ENCODE peak calls at places on chromosomes 1 and 21, in five cellular contexts. A is K562, P is SK-N-SH, G is GM12878, C is HepG2. D is an unnamed sample.

GRCh38 chr1:24003331-24003972 is 23.3 kb upstream of the SRSF10 start:
- DNase-seq in A (no peak), P (no peak), C (peak; percentile 86), G (peak; percentile 81), D (no peak)

GRCh38 chr1:56062625-56063024 is 516.7 kb downstream of the PLPP3 start:
- DNase-seq in C (no peak), A (no peak), P (no peak), G (no peak), D (no peak)

GRCh38 chr1:58932820-58933598 is 149.2 kb upstream of the JUN start:
- DNase-seq in G (no peak), P (no peak), C (peak; percentile 38), A (no peak), D (peak; percentile 79)

GRCh38 chr1:216960716-216961115 is 237.5 kb upstream of the ESRRG start:
- DNase-seq in P (no peak), A (no peak), C (no peak), G (no peak), D (no peak)

GRCh38 chr1:220991959-220992704 is 112.9 kb downstream of the HLX start:
- DNase-seq in C (no peak), A (no peak), G (no peak), P (peak; percentile 14), D (no peak)

GRCh38 chr1:9413143-9413876 is 120.6 kb downstream of the SPSB1 start:
- DNase-seq in P (peak; percentile 46), A (no peak), C (no peak), G (peak; percentile 89), D (peak; percentile 56)

GRCh38 chr1:164440222-164440621 is 118.8 kb upstream of the PBX1 start:
- DNase-seq in A (no peak), P (peak; percentile 22), G (no peak), C (no peak), D (no peak)

GRCh38 chr1:186202174-186202843 is 172.7 kb downstream of the TPR start:
- DNase-seq in G (no peak), P (no peak), A (no peak), C (no peak), D (no peak)

GRCh38 chr1:81834921-81835698 is 34.4 kb downstream of the ADGRL2 start:
- DNase-seq in C (no peak), G (no peak), A (no peak), P (no peak), D (no peak)

GRCh38 chr1:8370046-8370881 is 52.4 kb downstream of the SLC45A1 start:
- DNase-seq in C (no peak), P (no peak), G (no peak), A (no peak), D (no peak)

GRCh38 chr1:21815724-21816311 is 3.8 kb downstream of the LDLRAD2 start:
- DNase-seq in A (no peak), G (no peak), P (peak; percentile 16), C (no peak), D (no peak)

GRCh38 chr21:26945916-26946315 is 21.0 kb downstream of the ADAMTS5 start:
- DNase-seq in P (no peak), G (no peak), C (no peak), A (no peak), D (no peak)

GRCh38 chr1:183807549-183808168 is 2.7 kb downstream of the RGL1 start:
- DNase-seq in C (no peak), A (no peak), P (no peak), G (peak; percentile 69), D (no peak)

GRCh38 chr1:201999625-202000238 is 10.7 kb upstream of the ELF3 start:
- DNase-seq in C (peak; percentile 64), G (no peak), P (peak; percentile 76), A (peak; percentile 76), D (no peak)

GRCh38 chr1:79188371-79188770 is 181.8 kb upstream of the ADGRL4 start:
- DNase-seq in G (no peak), C (no peak), A (no peak), P (no peak), D (no peak)

GRCh38 chr1:110673805-110674336 is 869 bp downstream of the KCNA3 start:
- DNase-seq in G (no peak), P (peak; percentile 6), A (no peak), C (no peak), D (no peak)

GRCh38 chr1:12616709-12617373 is 1.2 kb downstream of the DHRS3 start:
- DNase-seq in A (no peak), C (no peak), G (no peak), P (peak; percentile 71), D (no peak)

GRCh38 chr1:9149151-9149550 is 20.2 kb upstream of the GPR157 start:
- DNase-seq in A (no peak), G (no peak), C (no peak), P (no peak), D (no peak)

GRCh38 chr21:44947111-44947929 is 7.5 kb downstream of the SLX9 start:
- DNase-seq in C (no peak), G (no peak), A (peak; percentile 56), P (no peak), D (no peak)

GRCh38 chr1:206508130-206508884 is 976 bp downstream of the RASSF5 start:
- DNase-seq in G (no peak), C (peak; percentile 14), A (no peak), P (no peak), D (no peak)

GRCh38 chr1:59414406-59415133 is 117.7 kb downstream of the FGGY start:
- DNase-seq in C (no peak), P (no peak), A (no peak), G (no peak), D (no peak)

GRCh38 chr1:153563991-153564390 is 1.7 kb downstream of the S100A2 start:
- DNase-seq in P (no peak), C (no peak), G (no peak), A (no peak), D (no peak)

GRCh38 chr1:46492269-46492853 is 2.7 kb downstream of the DMBX1 start:
- DNase-seq in A (no peak), P (no peak), C (no peak), G (no peak), D (no peak)

GRCh38 chr1:52955129-52955970 is 28.3 kb downstream of the SCP2 start:
- DNase-seq in A (no peak), C (peak; percentile 18), G (no peak), P (peak; percentile 56), D (no peak)

GRCh38 chr1:27342778-27343638 is 1.2 kb downstream of the SYTL1 start:
- DNase-seq in G (no peak), C (peak; percentile 52), A (peak; percentile 64), P (no peak), D (no peak)

GRCh38 chr1:230430499-230430898 is 4.4 kb upstream of the PGBD5 start:
- DNase-seq in C (no peak), A (no peak), G (no peak), P (no peak), D (no peak)

GRCh38 chr1:176996455-176997090 is 167.9 kb downstream of the ASTN1 start:
- DNase-seq in G (no peak), P (peak; percentile 49), A (no peak), C (no peak), D (no peak)

GRCh38 chr21:20721151-20721550 is 277.1 kb upstream of the NCAM2 start:
- DNase-seq in P (no peak), G (no peak), A (no peak), C (no peak), D (no peak)
- TF ChIP-seq ZBTB33 in P (no peak), G (no peak), A (no peak), C (no peak), D (no peak)

GRCh38 chr21:18913914-18914313 is 510.3 kb upstream of the TMPRSS15 start:
- DNase-seq in G (no peak), P (no peak), A (no peak), C (no peak), D (no peak)
- TF ChIP-seq MAX in G (no peak), P (no peak), A (no peak), C (no peak), D (no peak)

GRCh38 chr1:84600796-84601195 is 26.6 kb upstream of the CTBS start:
- DNase-seq in C (no peak), A (no peak), P (no peak), G (no peak), D (no peak)

GRCh38 chr1:84605157-84605556 is 30.9 kb upstream of the CTBS start:
- DNase-seq in A (no peak), G (no peak), P (no peak), C (no peak), D (no peak)

GRCh38 chr1:84603223-84603622 is 29.0 kb upstream of the CTBS start:
- DNase-seq in G (no peak), P (no peak), A (no peak), C (no peak), D (no peak)

GRCh38 chr1:84606977-84607376 is 32.7 kb upstream of the CTBS start:
- DNase-seq in G (no peak), P (no peak), A (no peak), C (no peak), D (no peak)

DNA sequence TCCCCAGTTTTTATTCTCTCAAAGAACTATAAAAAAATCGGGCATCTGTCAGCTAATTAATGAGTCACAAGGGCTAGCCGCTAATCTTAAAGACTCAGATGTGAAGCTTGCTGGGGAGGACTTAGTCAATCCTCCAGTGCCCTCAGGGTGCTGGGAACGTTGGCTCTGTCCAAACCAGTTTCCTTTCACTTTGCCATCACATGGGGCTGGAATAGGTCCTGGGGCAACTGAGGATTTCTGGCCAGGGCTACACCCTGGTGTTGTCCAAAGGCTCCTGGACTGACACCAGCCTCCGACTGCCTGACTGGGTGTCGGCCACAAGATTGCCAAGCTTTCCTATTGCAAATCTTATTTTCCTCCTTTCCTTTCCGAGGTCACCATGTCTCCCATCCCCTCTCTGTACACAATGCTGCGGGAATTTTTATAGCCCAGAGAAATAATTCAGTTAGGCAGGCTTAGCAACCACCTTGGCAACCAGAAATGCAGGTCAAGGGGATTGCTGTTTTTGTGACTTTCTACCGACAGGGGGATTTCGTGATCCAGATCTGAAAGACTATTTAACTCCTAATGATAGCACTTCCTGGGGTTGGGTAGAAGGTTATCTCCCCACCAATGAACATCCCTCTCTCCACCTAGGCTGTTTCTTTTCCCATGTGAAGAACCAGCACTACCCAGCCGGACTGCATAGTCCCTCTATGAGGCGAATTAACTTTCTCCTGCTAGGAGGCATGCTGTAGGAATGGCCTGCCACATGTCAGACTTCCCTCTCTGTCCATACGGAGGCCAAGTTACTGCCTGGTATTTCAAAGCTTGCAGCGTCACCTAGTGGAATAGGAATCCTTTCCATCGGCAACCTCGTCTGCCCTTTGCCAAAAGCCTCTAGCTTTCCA is 29.9 kb upstream of the CTBS start:
- DNase-seq in P (no peak), A (peak; percentile 32), G (no peak), C (peak; percentile 85), D (peak; percentile 73)
- H3K4me3 ChIP-seq in P (peak overlapping the region; percentile 40), A (peak overlapping the region; percentile 9), G (no peak overlapping the region), C (peak overlapping the region; percentile 5), D (peak overlapping the region; percentile 52)

GRCh38 chr1:16076003-16076870 is 2.8 kb upstream of the FAM131C start:
- DNase-seq in G (no peak), C (no peak), P (no peak), A (peak; percentile 75), D (peak; percentile 82)
- TF ChIP-seq ZBTB33 in G (no peak), C (no peak), P (no peak), A (no peak), D (no peak)

D was measured in HCT116.